ENCODE peak calls at places on chromosomes 7 and 10, in eight cellular contexts. R is tibial artery, L is lower lobe of right lung, Q is left ventricle myocardium inferior, F is Panc1, T is GM23248, E is choroid plexus epithelial cell, A is psoas muscle. G is an unnamed sample.

GRCh38 chr7:41107938-41108448 is 594.9 kb downstream of the INHBA start:
- DNase-seq in Q (no peak), L (no peak), R (no peak), E (peak; percentile 18), A (no peak), T (peak; percentile 30), F (no peak), G (peak; percentile 95)

GRCh38 chr10:14173706-14174594 is 156.8 kb downstream of the FRMD4A start:
- DNase-seq in Q (no peak), L (no peak), F (no peak), T (peak; percentile 29), E (no peak), A (no peak), R (no peak), G (no peak)

GRCh38 chr10:115417585-115418265 is 324.6 kb downstream of the ATRNL1 start:
- DNase-seq in L (no peak), E (peak; percentile 82), F (peak; percentile 27), R (no peak), Q (no peak), T (peak; percentile 20), A (no peak), G (peak; percentile 46)

GRCh38 chr7:98470131-98470985 is 69.5 kb upstream of the BAIAP2L1 start:
- DNase-seq in Q (peak; percentile 21), A (peak; percentile 18), E (no peak), R (no peak), T (peak; percentile 29), L (peak; percentile 78), F (no peak), G (no peak)

GRCh38 chr10:79490400-79491081 is 21.8 kb upstream of the EIF5AL1 start:
- DNase-seq in R (peak; percentile 60), Q (peak; percentile 49), F (no peak), T (peak; percentile 33), A (peak; percentile 30), L (no peak), E (peak; percentile 70), G (no peak)

GRCh38 chr7:131164025-131164899 is 163.4 kb upstream of the MKLN1 start:
- DNase-seq in F (peak; percentile 98), Q (no peak), L (no peak), T (peak; percentile 91), E (peak; percentile 69), A (no peak), R (no peak), G (peak; percentile 96)

GRCh38 chr7:116771640-116772039 is 90.7 kb upstream of the CAPZA2 start:
- DNase-seq in R (no peak), E (no peak), T (no peak), Q (no peak), L (no peak), A (no peak), F (no peak), G (peak; percentile 13)

GRCh38 chr10:80196270-80196949 is 8.9 kb downstream of the ANXA11 start:
- DNase-seq in E (peak; percentile 32), T (peak; percentile 82), L (peak; percentile 82), F (no peak), A (peak; percentile 84), R (peak; percentile 80), Q (no peak), G (peak; percentile 85)

GRCh38 chr7:73369009-73369408 is 41.0 kb downstream of the FKBP6 start:
- DNase-seq in Q (no peak), E (no peak), R (no peak), T (no peak), A (no peak), F (no peak), L (no peak), G (no peak)

GRCh38 chr10:29142516-29143314 is 146.2 kb upstream of the LYZL1 start:
- DNase-seq in F (no peak), T (no peak), L (no peak), A (no peak), Q (no peak), R (no peak), E (no peak), G (no peak)

GRCh38 chr7:95921543-95921942 is 149.2 kb downstream of the DYNC1I1 start:
- DNase-seq in F (peak; percentile 15), R (no peak), T (peak; percentile 67), E (no peak), L (no peak), A (no peak), Q (no peak), G (peak; percentile 75)

GRCh38 chr7:18361756-18362155 is 133.8 kb upstream of the HDAC9 start:
- DNase-seq in F (no peak), T (peak; percentile 10), A (no peak), R (no peak), Q (no peak), L (no peak), E (peak; percentile 11), G (peak; percentile 33)

GRCh38 chr10:6494452-6494839 is 85.6 kb downstream of the PRKCQ start:
- DNase-seq in R (no peak), T (no peak), E (no peak), A (no peak), F (no peak), L (no peak), Q (no peak), G (no peak)

GRCh38 chr7:104943502-104944343 is 70.3 kb upstream of the KMT2E start:
- DNase-seq in T (no peak), L (peak; percentile 80), A (no peak), R (peak; percentile 74), Q (peak; percentile 40), E (peak; percentile 38), F (no peak), G (peak; percentile 72)

GRCh38 chr10:71088054-71088453 is 124.3 kb upstream of the UNC5B start:
- DNase-seq in E (no peak), T (no peak), Q (no peak), A (no peak), R (peak; percentile 61), F (no peak), L (no peak), G (no peak)

GRCh38 chr10:133207627-133208026 is 22.4 kb upstream of the UTF1 start:
- DNase-seq in T (no peak), A (no peak), L (no peak), E (no peak), R (no peak), F (no peak), Q (no peak), G (no peak)

GRCh38 chr10:124741922-124742417 is 2.2 kb downstream of the FAM53B start:
- DNase-seq in Q (no peak), T (no peak), A (peak; percentile 19), L (no peak), E (no peak), R (no peak), F (no peak), G (peak; percentile 13)

GRCh38 chr10:72186633-72187330 is 29.0 kb upstream of the ANAPC16 start:
- DNase-seq in Q (no peak), A (no peak), T (peak; percentile 87), R (no peak), E (peak; percentile 65), L (no peak), F (no peak), G (no peak)

DNA sequence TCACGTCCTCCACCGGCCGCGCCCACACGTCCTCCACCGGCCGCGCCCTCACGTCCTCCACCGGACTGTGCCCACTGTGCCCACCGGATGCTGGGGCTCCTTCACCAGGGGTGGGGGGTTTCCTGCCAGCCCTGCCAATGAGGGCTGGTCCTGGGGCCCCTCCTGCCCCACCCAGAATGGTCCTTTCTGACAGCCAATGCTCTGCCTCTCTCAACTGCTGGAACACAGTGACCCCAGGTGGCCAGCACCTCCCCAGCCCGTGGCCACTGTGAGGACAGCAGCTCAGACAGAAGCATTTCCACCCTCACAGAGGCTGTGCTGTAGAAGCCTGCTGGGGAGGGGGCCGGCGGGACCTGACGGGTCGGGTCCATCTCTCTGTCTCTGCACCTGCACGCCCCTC is 90.1 kb upstream of the DNAAF5 start:
- DNase-seq in Q (no peak), R (peak; percentile 78), F (peak; percentile 61), E (peak; percentile 38), L (no peak), A (no peak), T (peak; percentile 42), G (no peak)
- H3K4me3 ChIP-seq in Q (no peak overlapping the region), R (no peak overlapping the region), F (peak overlapping the region; percentile 44), E (no peak overlapping the region), L (no peak overlapping the region), A (no peak overlapping the region), T (no peak overlapping the region), G (no peak overlapping the region)

GRCh38 chr10:121735248-121735647 is 137.0 kb upstream of the FGFR2 start:
- DNase-seq in A (no peak), E (no peak), T (no peak), L (no peak), R (no peak), Q (no peak), F (no peak), G (no peak)
- H3K4me3 ChIP-seq in A (no peak overlapping the region), E (no peak overlapping the region), T (no peak overlapping the region), L (no peak overlapping the region), R (no peak overlapping the region), Q (peak overlapping the region; percentile 31), F (no peak overlapping the region), G (no peak overlapping the region)

GRCh38 chr7:92279429-92280031 is 33.8 kb downstream of the ANKIB1 start:
- DNase-seq in Q (no peak), A (no peak), L (no peak), E (no peak), T (no peak), F (no peak), R (no peak), G (no peak)

GRCh38 chr7:92275327-92275726 is 29.6 kb downstream of the ANKIB1 start:
- DNase-seq in A (no peak), F (no peak), L (no peak), R (no peak), Q (no peak), E (no peak), T (no peak), G (no peak)

GRCh38 chr7:92281031-92281430 is 35.3 kb downstream of the ANKIB1 start:
- DNase-seq in A (no peak), E (no peak), T (no peak), L (no peak), Q (no peak), R (no peak), F (no peak), G (no peak)

DNA sequence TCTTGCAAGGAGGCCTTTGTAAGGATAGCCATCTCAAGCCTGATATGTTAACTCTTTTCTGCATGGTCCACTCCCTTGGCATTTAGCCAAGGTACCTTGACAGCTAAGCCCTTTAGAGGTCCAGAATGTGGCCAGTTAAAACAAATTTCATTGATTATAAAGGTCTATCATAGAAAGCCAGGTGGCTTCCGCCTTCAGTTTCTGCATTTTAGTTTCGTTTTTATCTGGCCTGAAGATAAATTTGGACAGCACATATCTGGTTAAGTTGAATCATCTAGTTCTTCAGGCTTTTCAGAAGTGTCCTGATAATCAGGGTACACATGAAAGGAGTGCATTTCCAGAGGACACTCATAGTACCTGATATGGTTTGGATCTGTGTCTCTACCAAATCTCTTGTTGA is 30.7 kb downstream of the ANKIB1 start:
- DNase-seq in F (no peak), R (no peak), T (no peak), L (no peak), E (no peak), A (no peak), Q (no peak), G (no peak)
- H3K4me3 ChIP-seq in F (no peak overlapping the region), R (no peak overlapping the region), T (no peak overlapping the region), L (no peak overlapping the region), E (no peak overlapping the region), A (no peak overlapping the region), Q (no peak overlapping the region), G (no peak overlapping the region)

DNA sequence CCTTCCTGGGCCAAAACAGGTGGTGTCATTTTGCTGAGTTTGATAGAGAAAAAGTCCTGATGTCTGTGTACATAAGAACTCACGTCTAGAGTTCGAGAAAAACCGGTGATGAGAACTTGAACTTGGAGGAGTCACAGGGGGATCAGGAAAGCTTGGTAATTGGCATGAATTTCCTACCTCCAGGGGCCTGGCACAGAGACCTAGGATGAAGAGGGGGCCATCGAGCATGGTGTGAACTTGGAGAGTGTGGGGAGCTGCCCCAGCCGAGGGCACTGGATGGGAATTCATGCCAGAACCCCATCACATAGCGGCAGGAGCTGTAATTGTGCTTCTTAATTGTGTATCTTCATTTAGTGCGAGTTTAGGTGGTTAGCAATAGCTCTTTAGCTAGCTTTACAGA is 82.2 kb downstream of the CUX1 start:
- DNase-seq in A (no peak), R (no peak), F (no peak), Q (no peak), L (peak; percentile 10), T (no peak), E (no peak), G (no peak)
- H3K4me3 ChIP-seq in A (peak overlapping the region; percentile 62), R (peak overlapping the region; percentile 52), F (no peak overlapping the region), Q (peak overlapping the region; percentile 44), L (peak overlapping the region; percentile 6), T (peak overlapping the region; percentile 80), E (no peak overlapping the region), G (no peak overlapping the region)

G was measured in bronchial epithelial cell.